ENCODE peak calls at places on chromosomes 1 and 21, in five cellular contexts. U is colonic mucosa, R is ovary, H is fibroblast of lung, F is breast epithelium. O is an unnamed sample.

GRCh38 chr1:110007045-110007444 is 22.5 kb downstream of the AHCYL1 start:
- DNase-seq in U (no peak), R (no peak), H (no peak), F (no peak), O (no peak)

GRCh38 chr21:14056771-14057191 is 154.0 kb downstream of the LIPI start:
- DNase-seq in U (no peak), R (no peak), H (no peak), F (no peak), O (no peak)

GRCh38 chr1:156543066-156543465 is 29.3 kb downstream of the IQGAP3 start:
- DNase-seq in U (no peak), R (no peak), H (no peak), F (no peak), O (no peak)

GRCh38 chr1:1144122-1144842 is 28.4 kb upstream of the C1orf159 start:
- DNase-seq in U (peak; percentile 87), R (no peak), H (no peak), F (no peak), O (no peak)

GRCh38 chr1:182174202-182174855 is 112.8 kb upstream of the ZNF648 start:
- DNase-seq in U (peak; percentile 44), R (no peak), H (no peak), F (no peak), O (no peak)

GRCh38 chr1:39683591-39684312 is 7.5 kb downstream of the HPCAL4 start:
- DNase-seq in U (no peak), R (no peak), H (peak; percentile 10), F (no peak), O (no peak)

GRCh38 chr1:26450906-26451305 is 18.8 kb downstream of the DHDDS start:
- DNase-seq in U (no peak), R (no peak), H (no peak), F (no peak), O (no peak)

GRCh38 chr1:1760345-1760650 is 18.0 kb downstream of the NADK start:
- DNase-seq in U (no peak), R (no peak), H (no peak), F (no peak), O (no peak)

GRCh38 chr1:87392241-87393192 is 63.8 kb downstream of the LMO4 start:
- DNase-seq in U (peak; percentile 20), R (no peak), H (peak; percentile 41), F (no peak), O (no peak)

GRCh38 chr1:48208251-48208650 is 14.3 kb upstream of the SLC5A9 start:
- DNase-seq in U (no peak), R (no peak), H (no peak), F (no peak), O (no peak)

GRCh38 chr1:224259986-224260385 is 70.0 kb downstream of the NVL start:
- DNase-seq in U (no peak), R (no peak), H (no peak), F (no peak), O (no peak)

GRCh38 chr1:210376836-210377377 is 48.2 kb downstream of the HHAT start:
- DNase-seq in U (no peak), R (no peak), H (no peak), F (no peak), O (no peak)

GRCh38 chr1:86938450-86938849 is 24.0 kb downstream of the HS2ST1 start:
- DNase-seq in U (no peak), R (no peak), H (no peak), F (no peak), O (no peak)

GRCh38 chr1:4931486-4931885 is 277.1 kb downstream of the AJAP1 start:
- DNase-seq in U (no peak), R (peak; percentile 26), H (no peak), F (peak; percentile 35), O (no peak)

GRCh38 chr1:33683913-33684312 is 180.0 kb upstream of the HMGB4 start:
- DNase-seq in U (no peak), R (no peak), H (no peak), F (no peak), O (peak; percentile 28)

GRCh38 chr1:90850181-90850924 is 133.3 kb upstream of the BARHL2 start:
- DNase-seq in U (peak; percentile 34), R (peak; percentile 33), H (no peak), F (no peak), O (no peak)

GRCh38 chr1:223344491-223344890 is 19.5 kb downstream of the SUSD4 start:
- DNase-seq in U (no peak), R (peak; percentile 70), H (no peak), F (no peak), O (no peak)

GRCh38 chr1:201783067-201783466 is 45.9 kb upstream of the IPO9 start:
- DNase-seq in U (no peak), R (no peak), H (peak; percentile 53), F (no peak), O (no peak)
- H3K27ac ChIP-seq in U (no peak overlapping the region), R (no peak overlapping the region), H (no peak overlapping the region), F (no peak overlapping the region), O (no peak overlapping the region)

DNA sequence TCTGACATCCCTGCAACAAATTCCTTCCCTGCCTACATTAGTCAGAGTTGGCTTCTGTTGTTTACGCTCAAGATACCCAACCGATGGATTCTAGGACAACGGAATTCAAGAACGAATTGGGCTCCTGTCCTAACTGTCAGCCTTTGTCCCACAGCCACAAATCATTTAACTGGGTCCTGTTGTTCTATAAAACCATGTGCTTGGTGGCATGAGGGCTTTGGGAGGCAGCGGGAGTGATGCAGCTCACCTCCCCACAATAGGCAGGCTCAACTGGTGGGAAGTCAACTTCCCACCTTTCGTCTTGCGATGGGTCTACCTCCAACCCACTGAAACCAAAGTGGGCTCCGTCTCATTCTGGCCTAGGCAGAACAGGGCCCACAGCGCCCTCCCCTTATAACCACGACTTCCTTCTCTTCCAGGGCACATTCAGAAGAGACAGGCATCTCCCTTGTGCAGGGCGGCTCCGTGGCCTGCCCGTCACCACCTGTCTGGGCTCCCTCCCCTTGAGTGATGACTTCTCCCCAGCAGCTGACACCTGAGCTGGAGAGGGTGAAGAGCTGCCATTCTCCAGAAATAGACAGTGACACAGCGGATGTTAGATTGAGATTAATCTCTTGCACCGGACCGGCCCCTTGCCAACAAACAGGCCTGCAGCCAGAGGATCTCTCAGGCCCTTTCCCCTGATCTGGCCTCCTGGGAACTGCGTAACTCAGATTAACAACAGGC is 26.5 kb downstream of the LRRC38 start:
- DNase-seq in U (no peak), R (no peak), H (no peak), F (no peak), O (no peak)
- H3K27ac ChIP-seq in U (no peak overlapping the region), R (no peak overlapping the region), H (no peak overlapping the region), F (no peak overlapping the region), O (no peak overlapping the region)

GRCh38 chr1:51063121-51063520 is 38.9 kb upstream of the C1orf185 start:
- DNase-seq in U (no peak), R (no peak), H (peak; percentile 53), F (no peak), O (no peak)
- H3K27ac ChIP-seq in U (no peak overlapping the region), R (no peak overlapping the region), H (no peak overlapping the region), F (no peak overlapping the region), O (no peak overlapping the region)

DNA sequence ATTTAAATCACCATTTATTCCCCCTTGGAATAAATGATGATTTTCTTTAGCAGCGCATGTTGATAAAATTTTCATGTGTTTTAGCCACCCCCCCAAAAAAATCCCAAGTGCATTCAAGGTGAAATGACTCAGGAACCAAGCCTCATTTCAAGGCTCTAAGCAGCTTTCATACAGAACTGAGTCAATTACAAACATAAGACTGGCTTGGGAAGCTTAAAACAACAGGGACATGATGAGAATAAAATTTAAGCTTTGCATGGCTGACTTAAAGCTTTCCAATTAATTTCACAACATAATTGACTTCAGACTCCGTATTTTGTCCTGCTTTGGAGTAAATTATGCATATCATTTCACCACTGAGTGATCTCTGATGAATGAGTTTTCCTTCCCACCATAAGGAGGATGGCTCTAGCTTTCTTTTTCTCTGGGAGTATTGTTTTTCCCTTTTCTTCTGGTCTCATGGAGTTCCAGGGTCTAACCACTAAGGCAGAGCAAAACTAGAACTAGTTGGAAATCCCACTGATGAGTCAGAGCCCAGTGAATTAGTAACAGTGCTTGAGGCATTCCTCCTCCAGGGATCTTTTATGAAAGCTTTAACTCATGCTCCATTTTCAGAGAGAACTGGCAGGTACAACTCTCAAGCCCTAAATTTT is 72.8 kb downstream of the XCL2 start:
- DNase-seq in U (no peak), R (no peak), H (peak; percentile 84), F (no peak), O (no peak)
- H3K27ac ChIP-seq in U (peak overlapping the region; percentile 40), R (no peak overlapping the region), H (peak overlapping the region; percentile 63), F (peak overlapping the region; percentile 66), O (no peak overlapping the region)

GRCh38 chr1:153507926-153508583 is 27.7 kb downstream of the S100A6 start:
- DNase-seq in U (no peak), R (peak; percentile 41), H (no peak), F (no peak), O (no peak)
- H3K27ac ChIP-seq in U (peak overlapping the region; percentile 55), R (peak overlapping the region; percentile 40), H (peak overlapping the region; percentile 16), F (peak overlapping the region; percentile 86), O (no peak overlapping the region)

O was measured in caudate nucleus.